ENCODE peak calls at places on chromosomes 12 and 14, in eight cellular contexts. One of them, this sample, is unnamed.

GRCh38 chr12:19712041-19712440 is 272.7 kb downstream of the AEBP2 start:
- DNase-seq in ovary: no peak
- DNase-seq in activated CD4-positive, CD25-positive, alpha-beta regulatory T cell treated with anti-CD3 and anti-CD28 coated beads, Interleukin-2, amount 50 U/mL, for 72 hours: no peak
- DNase-seq in OCI-M1: no peak
- DNase-seq in foreskin keratinocyte: peak; percentile 74
- DNase-seq in GM10248: no peak
- DNase-seq in HTR-8/SVneo: peak; percentile 5
- DNase-seq in ACHN: peak; percentile 34
- DNase-seq in this sample: no peak

GRCh38 chr14:104420990-104421389 is 158.6 kb upstream of the C14orf180 start:
- DNase-seq in ovary: no peak
- DNase-seq in activated CD4-positive, CD25-positive, alpha-beta regulatory T cell treated with anti-CD3 and anti-CD28 coated beads, Interleukin-2, amount 50 U/mL, for 72 hours: peak; percentile 13
- DNase-seq in OCI-M1: no peak
- DNase-seq in foreskin keratinocyte: no peak
- DNase-seq in GM10248: no peak
- DNase-seq in HTR-8/SVneo: no peak
- DNase-seq in ACHN: no peak
- DNase-seq in this sample: no peak

GRCh38 chr12:41217731-41218130 is 29.6 kb downstream of the PDZRN4 start:
- DNase-seq in ovary: no peak
- DNase-seq in activated CD4-positive, CD25-positive, alpha-beta regulatory T cell treated with anti-CD3 and anti-CD28 coated beads, Interleukin-2, amount 50 U/mL, for 72 hours: no peak
- DNase-seq in OCI-M1: no peak
- DNase-seq in foreskin keratinocyte: no peak
- DNase-seq in GM10248: no peak
- DNase-seq in HTR-8/SVneo: no peak
- DNase-seq in ACHN: no peak
- DNase-seq in this sample: no peak

GRCh38 chr12:40078201-40078730 is 27.6 kb downstream of the SLC2A13 start:
- DNase-seq in ovary: no peak
- DNase-seq in activated CD4-positive, CD25-positive, alpha-beta regulatory T cell treated with anti-CD3 and anti-CD28 coated beads, Interleukin-2, amount 50 U/mL, for 72 hours: no peak
- DNase-seq in OCI-M1: no peak
- DNase-seq in foreskin keratinocyte: no peak
- DNase-seq in GM10248: no peak
- DNase-seq in HTR-8/SVneo: no peak
- DNase-seq in ACHN: no peak
- DNase-seq in this sample: no peak

GRCh38 chr12:54571166-54571856 is 17.1 kb downstream of the PPP1R1A start:
- DNase-seq in ovary: no peak
- DNase-seq in activated CD4-positive, CD25-positive, alpha-beta regulatory T cell treated with anti-CD3 and anti-CD28 coated beads, Interleukin-2, amount 50 U/mL, for 72 hours: no peak
- DNase-seq in OCI-M1: no peak
- DNase-seq in foreskin keratinocyte: no peak
- DNase-seq in GM10248: no peak
- DNase-seq in HTR-8/SVneo: no peak
- DNase-seq in ACHN: no peak
- DNase-seq in this sample: no peak

GRCh38 chr12:117685115-117685926 is 283.5 kb downstream of the KSR2 start:
- DNase-seq in ovary: no peak
- DNase-seq in activated CD4-positive, CD25-positive, alpha-beta regulatory T cell treated with anti-CD3 and anti-CD28 coated beads, Interleukin-2, amount 50 U/mL, for 72 hours: no peak
- DNase-seq in OCI-M1: peak; percentile 67
- DNase-seq in foreskin keratinocyte: peak; percentile 81
- DNase-seq in GM10248: no peak
- DNase-seq in HTR-8/SVneo: peak; percentile 76
- DNase-seq in ACHN: peak; percentile 100
- DNase-seq in this sample: peak; percentile 78

GRCh38 chr12:87967871-87968270 is 61.3 kb downstream of the C12orf50 start:
- DNase-seq in ovary: no peak
- DNase-seq in activated CD4-positive, CD25-positive, alpha-beta regulatory T cell treated with anti-CD3 and anti-CD28 coated beads, Interleukin-2, amount 50 U/mL, for 72 hours: no peak
- DNase-seq in OCI-M1: peak; percentile 4
- DNase-seq in foreskin keratinocyte: peak; percentile 44
- DNase-seq in GM10248: no peak
- DNase-seq in HTR-8/SVneo: no peak
- DNase-seq in ACHN: no peak
- DNase-seq in this sample: no peak

GRCh38 chr14:23056956-23057756 is at the start of gene CDH24:
- DNase-seq in ovary: peak; percentile 73
- DNase-seq in activated CD4-positive, CD25-positive, alpha-beta regulatory T cell treated with anti-CD3 and anti-CD28 coated beads, Interleukin-2, amount 50 U/mL, for 72 hours: peak; percentile 62
- DNase-seq in OCI-M1: no peak
- DNase-seq in foreskin keratinocyte: no peak
- DNase-seq in GM10248: peak; percentile 87
- DNase-seq in HTR-8/SVneo: peak; percentile 49
- DNase-seq in ACHN: peak; percentile 77
- DNase-seq in this sample: no peak

GRCh38 chr12:54689984-54690383 is 41.8 kb upstream of the DCD start:
- DNase-seq in ovary: no peak
- DNase-seq in activated CD4-positive, CD25-positive, alpha-beta regulatory T cell treated with anti-CD3 and anti-CD28 coated beads, Interleukin-2, amount 50 U/mL, for 72 hours: no peak
- DNase-seq in OCI-M1: peak; percentile 14
- DNase-seq in foreskin keratinocyte: no peak
- DNase-seq in GM10248: no peak
- DNase-seq in HTR-8/SVneo: no peak
- DNase-seq in ACHN: peak; percentile 33
- DNase-seq in this sample: no peak

GRCh38 chr14:100837812-100838170 is 11.9 kb downstream of the MEG3 start:
- DNase-seq in ovary: no peak
- DNase-seq in activated CD4-positive, CD25-positive, alpha-beta regulatory T cell treated with anti-CD3 and anti-CD28 coated beads, Interleukin-2, amount 50 U/mL, for 72 hours: no peak
- DNase-seq in OCI-M1: no peak
- DNase-seq in foreskin keratinocyte: no peak
- DNase-seq in GM10248: no peak
- DNase-seq in HTR-8/SVneo: no peak
- DNase-seq in ACHN: no peak
- DNase-seq in this sample: no peak

GRCh38 chr14:24196071-24197061 is 1.1 kb upstream of the TM9SF1 start:
- DNase-seq in ovary: no peak
- DNase-seq in activated CD4-positive, CD25-positive, alpha-beta regulatory T cell treated with anti-CD3 and anti-CD28 coated beads, Interleukin-2, amount 50 U/mL, for 72 hours: no peak
- DNase-seq in OCI-M1: peak; percentile 52
- DNase-seq in foreskin keratinocyte: no peak
- DNase-seq in GM10248: peak; percentile 55
- DNase-seq in HTR-8/SVneo: peak; percentile 20
- DNase-seq in ACHN: peak; percentile 19
- DNase-seq in this sample: no peak

GRCh38 chr12:124105546-124105945 is 132.5 kb downstream of the ZNF664 start:
- DNase-seq in ovary: no peak
- DNase-seq in activated CD4-positive, CD25-positive, alpha-beta regulatory T cell treated with anti-CD3 and anti-CD28 coated beads, Interleukin-2, amount 50 U/mL, for 72 hours: no peak
- DNase-seq in OCI-M1: no peak
- DNase-seq in foreskin keratinocyte: no peak
- DNase-seq in GM10248: no peak
- DNase-seq in HTR-8/SVneo: no peak
- DNase-seq in ACHN: no peak
- DNase-seq in this sample: no peak

GRCh38 chr12:28086521-28086920 is 103.7 kb upstream of the CCDC91 start:
- DNase-seq in ovary: no peak
- DNase-seq in activated CD4-positive, CD25-positive, alpha-beta regulatory T cell treated with anti-CD3 and anti-CD28 coated beads, Interleukin-2, amount 50 U/mL, for 72 hours: no peak
- DNase-seq in OCI-M1: no peak
- DNase-seq in foreskin keratinocyte: no peak
- DNase-seq in GM10248: no peak
- DNase-seq in HTR-8/SVneo: no peak
- DNase-seq in ACHN: no peak
- DNase-seq in this sample: no peak

GRCh38 chr14:105165134-105165704 is 3.4 kb downstream of the JAG2 start:
- DNase-seq in ovary: no peak
- DNase-seq in activated CD4-positive, CD25-positive, alpha-beta regulatory T cell treated with anti-CD3 and anti-CD28 coated beads, Interleukin-2, amount 50 U/mL, for 72 hours: no peak
- DNase-seq in OCI-M1: no peak
- DNase-seq in foreskin keratinocyte: no peak
- DNase-seq in GM10248: no peak
- DNase-seq in HTR-8/SVneo: no peak
- DNase-seq in ACHN: no peak
- DNase-seq in this sample: no peak

This sample was measured in epithelial cell of proximal tubule.